ENCODE peak calls at places on chromosome 11, in four cellular contexts. U is MV-4-11, Q is HS-5, V is heart left ventricle. M is an unnamed sample.

GRCh38 chr11:14357843-14358728 is 897 bp downstream of the RRAS2 start:
- DNase-seq in U (no peak), Q (no peak), V (peak), M (peak)

GRCh38 chr11:19978668-19979518 is 181.4 kb downstream of the DBX1 start:
- DNase-seq in U (peak), Q (peak), V (no peak), M (no peak)

GRCh38 chr11:120793150-120793549 is 230.8 kb upstream of the TBCEL start:
- DNase-seq in U (no peak), Q (no peak), V (no peak), M (no peak)

GRCh38 chr11:68969386-68969785 is 11.4 kb downstream of the MRGPRD start:
- DNase-seq in U (no peak), Q (no peak), V (no peak), M (no peak)

GRCh38 chr11:102495161-102496042 is 35.1 kb downstream of the MMP7 start:
- DNase-seq in U (peak), Q (peak), V (no peak), M (peak)

GRCh38 chr11:34243620-34244493 is 114.0 kb downstream of the ABTB2 start:
- DNase-seq in U (peak), Q (peak), V (no peak), M (peak)

GRCh38 chr11:22079133-22079847 is 113.6 kb upstream of the ANO5 start:
- DNase-seq in U (no peak), Q (no peak), V (no peak), M (no peak)

GRCh38 chr11:115081972-115082371 is 403.6 kb downstream of the NXPE2 start:
- DNase-seq in U (no peak), Q (no peak), V (no peak), M (no peak)

GRCh38 chr11:123054301-123055065 is 7.5 kb downstream of the HSPA8 start:
- DNase-seq in U (peak), Q (no peak), V (no peak), M (peak)

GRCh38 chr11:16397355-16397754 is 41.0 kb upstream of the SOX6 start:
- DNase-seq in U (no peak), Q (no peak), V (no peak), M (no peak)

GRCh38 chr11:83157755-83158473 is 983 bp downstream of the PCF11 start:
- DNase-seq in U (peak), Q (no peak), V (no peak), M (no peak)

GRCh38 chr11:102451041-102451692 is 1.4 kb downstream of the TMEM123 start:
- DNase-seq in U (no peak), Q (no peak), V (no peak), M (no peak)

GRCh38 chr11:10770626-10771254 is 19.7 kb downstream of the CTR9 start:
- DNase-seq in U (peak), Q (no peak), V (no peak), M (peak)

GRCh38 chr11:76159983-76160661 is 46.2 kb downstream of the WNT11 start:
- DNase-seq in U (no peak), Q (no peak), V (no peak), M (no peak)

M was measured in dermis microvascular lymphatic vessel endothelial cell.